ENCODE peak calls at places on chromosome 7, in five cellular contexts. J, P, A, Z and C are unnamed samples.

GRCh38 chr7:142348100-142348499 is 90.2 kb upstream of the PRSS58 start:
- DNase-seq in A (no peak), Z (no peak), J (no peak), P (no peak), C (no peak)

GRCh38 chr7:141701489-141702046 is 398 bp downstream of the DENND11 start:
- DNase-seq in J (peak), A (peak), P (no peak), Z (peak), C (peak)

GRCh38 chr7:48089415-48089975 is 430 bp downstream of the UPP1 start:
- DNase-seq in Z (no peak), J (peak), A (peak), P (no peak), C (no peak)

GRCh38 chr7:50807026-50807730 is 24.5 kb upstream of the GRB10 start:
- DNase-seq in A (peak), Z (no peak), J (no peak), P (peak), C (no peak)

GRCh38 chr7:114916261-114916892 is 5.5 kb upstream of the MDFIC start:
- DNase-seq in P (no peak), A (no peak), J (no peak), Z (no peak), C (no peak)

GRCh38 chr7:35624299-35625186 is 70.4 kb downstream of the HERPUD2 start:
- DNase-seq in J (peak), Z (no peak), A (peak), P (no peak), C (no peak)

GRCh38 chr7:41047789-41048191 is 655.1 kb downstream of the INHBA start:
- DNase-seq in J (no peak), A (peak), P (no peak), Z (no peak), C (no peak)

GRCh38 chr7:100799037-100799896 is 28.1 kb downstream of the EPHB4 start:
- DNase-seq in Z (no peak), A (peak), P (peak), J (peak), C (peak)

GRCh38 chr7:106039486-106040060 is 72.5 kb downstream of the SYPL1 start:
- DNase-seq in P (no peak), J (no peak), A (peak), Z (no peak), C (no peak)

GRCh38 chr7:55109384-55110167 is 90.8 kb downstream of the EGFR start:
- DNase-seq in P (no peak), Z (no peak), A (no peak), J (peak), C (no peak)

GRCh38 chr7:75843470-75844116 is 30.0 kb upstream of the CCL24 start:
- DNase-seq in A (no peak), Z (no peak), J (no peak), P (no peak), C (no peak)

GRCh38 chr7:1979591-1980560 is 252.9 kb downstream of the MAD1L1 start:
- DNase-seq in Z (no peak), A (no peak), J (no peak), P (no peak), C (no peak)

GRCh38 chr7:149809215-149809614 is 29.0 kb upstream of the ZNF862 start:
- DNase-seq in J (no peak), P (no peak), Z (no peak), A (no peak), C (no peak)